ENCODE peak calls at places on chromosomes 11 and 22, in four cellular contexts. F is HepG2, W is GM12878, D is SK-N-SH. M is an unnamed sample.

GRCh38 chr22:39234867-39235687 is 9.7 kb downstream of the PDGFB start:
- DNase-seq in D (no peak), W (no peak), F (no peak), M (no peak)

GRCh38 chr11:91041626-91042025 is 818.8 kb upstream of the CHORDC1 start:
- DNase-seq in W (no peak), D (no peak), F (no peak), M (no peak)

GRCh38 chr11:35567737-35568465 is 42.5 kb upstream of the PAMR1 start:
- DNase-seq in W (no peak), F (no peak), D (no peak), M (peak; percentile 17)

GRCh38 chr11:12832828-12833227 is 158.6 kb downstream of the TEAD1 start:
- DNase-seq in F (no peak), W (no peak), D (no peak), M (no peak)

GRCh38 chr11:106939157-106939556 is 79.1 kb downstream of the GUCY1A2 start:
- DNase-seq in D (no peak), F (no peak), W (no peak), M (no peak)

GRCh38 chr11:62443390-62444201 is 24.8 kb downstream of the SCGB1A1 start:
- DNase-seq in F (no peak), W (no peak), D (peak; percentile 64), M (no peak)

GRCh38 chr11:8671651-8672062 is 10.8 kb downstream of the TRIM66 start:
- DNase-seq in D (no peak), W (no peak), F (no peak), M (no peak)

GRCh38 chr11:32006799-32007388 is 84.0 kb upstream of the RCN1 start:
- DNase-seq in F (peak; percentile 13), W (peak; percentile 11), D (peak; percentile 42), M (peak; percentile 46)

GRCh38 chr22:20430641-20431519 is 6.7 kb downstream of the SCARF2 start:
- DNase-seq in F (no peak), D (peak; percentile 57), W (no peak), M (peak; percentile 73)

GRCh38 chr22:35470903-35471321 is 69.7 kb upstream of the RASD2 start:
- DNase-seq in D (no peak), W (no peak), F (peak; percentile 83), M (no peak)

GRCh38 chr22:23026777-23027176 is 43.5 kb upstream of the GNAZ start:
- DNase-seq in W (no peak), D (no peak), F (no peak), M (no peak)

GRCh38 chr22:23020659-23021293 is 49.5 kb upstream of the GNAZ start:
- DNase-seq in F (no peak), D (no peak), W (no peak), M (no peak)

GRCh38 chr22:23023294-23023693 is 47.0 kb upstream of the GNAZ start:
- DNase-seq in D (no peak), F (no peak), W (no peak), M (no peak)
- TF ChIP-seq PBX3 in D (no peak), F (no peak), W (no peak), M (no peak)

DNA sequence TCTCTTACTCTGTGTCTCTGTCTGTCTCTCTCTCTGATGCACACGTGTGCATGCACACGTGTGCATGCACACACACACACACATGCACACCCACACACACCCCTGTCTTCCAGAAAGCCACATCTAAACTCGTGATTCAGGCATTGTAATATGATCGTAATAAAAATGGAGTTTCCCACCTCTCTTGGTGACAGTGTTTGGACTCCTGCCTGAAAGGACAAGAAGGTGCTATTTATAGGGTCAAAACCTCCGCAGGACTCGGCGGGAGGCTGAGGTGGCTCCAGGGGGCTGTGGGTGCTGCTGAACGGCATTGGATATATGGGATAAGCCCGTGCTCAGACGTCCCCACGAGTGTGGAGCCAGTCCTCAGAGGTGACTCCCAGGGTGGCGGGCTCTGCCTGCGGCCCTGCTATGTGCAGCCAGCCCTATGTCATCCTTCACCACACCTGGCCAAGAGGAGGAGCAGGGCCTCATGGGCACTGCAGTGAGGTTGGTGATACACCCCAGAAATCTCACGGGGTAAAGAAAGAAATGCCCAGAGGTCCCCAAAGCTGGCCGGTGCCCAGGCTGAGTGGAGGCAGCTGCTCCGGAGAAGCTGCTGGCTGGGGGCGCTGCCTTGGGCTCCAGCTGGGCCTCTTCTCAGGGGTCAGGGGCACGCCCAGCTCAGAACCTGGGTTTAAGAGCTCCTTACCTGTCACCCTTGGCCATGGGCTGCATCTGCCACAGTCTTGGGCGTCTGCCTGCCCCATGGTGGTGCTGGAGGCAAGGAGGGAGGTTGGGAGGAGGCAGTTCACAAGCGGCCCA is 5.0 kb upstream of the OSBPL5 start:
- DNase-seq in D (no peak), F (no peak), W (no peak), M (no peak)
- TF ChIP-seq PBX3 in D (no peak), F (no peak), W (no peak), M (no peak)

GRCh38 chr11:69670158-69670845 is 4.9 kb downstream of the LTO1 start:
- DNase-seq in D (peak; percentile 93), W (no peak), F (peak; percentile 77), M (peak; percentile 87)
- TF ChIP-seq PBX3 in D (no peak), W (no peak), F (no peak), M (no peak)

GRCh38 chr11:111414267-111414931 is 35.3 kb upstream of the POU2AF1 start:
- DNase-seq in D (no peak), F (no peak), W (peak; percentile 95), M (no peak)
- TF ChIP-seq PBX3 in D (no peak), F (no peak), W (no peak), M (no peak)

GRCh38 chr22:29630180-29630498 is 26.7 kb downstream of the NF2 start:
- DNase-seq in F (no peak), W (no peak), D (no peak), M (no peak)
- TF ChIP-seq PBX3 in F (no peak), W (no peak), D (no peak), M (no peak)